ENCODE peak calls at places on chromosomes 1 and 21, in six cellular contexts. H, J, G, Y, T and V are unnamed samples.

GRCh38 chr1:16138772-16139221 is 17.1 kb downstream of the EPHA2 start:
- DNase-seq in H (no peak), G (no peak), Y (no peak), J (no peak), T (no peak), V (no peak)

GRCh38 chr1:186194107-186194756 is 180.8 kb downstream of the TPR start:
- DNase-seq in G (no peak), Y (no peak), H (no peak), T (no peak), J (no peak), V (no peak)

GRCh38 chr1:178093958-178094751 is at the start of gene RASAL2:
- DNase-seq in G (peak), T (peak), J (peak), H (no peak), Y (peak), V (no peak)

GRCh38 chr1:172397221-172397620 is 23.3 kb upstream of the C1orf105 start:
- DNase-seq in J (no peak), T (no peak), G (no peak), Y (no peak), H (no peak), V (no peak)

GRCh38 chr1:248847181-248847955 is 9.3 kb downstream of the ZNF672 start:
- DNase-seq in J (no peak), H (no peak), T (no peak), G (no peak), Y (no peak), V (no peak)

GRCh38 chr1:13664451-13664850 is 35.5 kb upstream of the PRDM2 start:
- DNase-seq in J (no peak), Y (no peak), T (peak), G (no peak), H (no peak), V (no peak)

GRCh38 chr1:36349241-36349671 is 25.8 kb upstream of the EVA1B start:
- DNase-seq in H (no peak), Y (peak), G (peak), J (no peak), T (no peak), V (no peak)

GRCh38 chr1:51926171-51926812 is 47.8 kb upstream of the NRDC start:
- DNase-seq in Y (no peak), G (no peak), H (peak), T (no peak), J (no peak), V (no peak)

GRCh38 chr1:76124196-76124595 is 49.6 kb downstream of the ST6GALNAC3 start:
- DNase-seq in Y (no peak), G (no peak), J (no peak), T (no peak), H (no peak), V (peak)

GRCh38 chr1:89311757-89312156 is 39.1 kb upstream of the GBP5 start:
- DNase-seq in H (no peak), T (no peak), G (peak), Y (peak), J (no peak), V (no peak)

GRCh38 chr21:36126166-36126565 is 8.7 kb upstream of the CBR3 start:
- DNase-seq in Y (no peak), J (no peak), H (no peak), G (no peak), T (peak), V (no peak)

GRCh38 chr1:209692745-209693504 is 11.7 kb upstream of the HSD11B1 start:
- DNase-seq in Y (peak), J (peak), T (peak), H (peak), G (peak), V (no peak)

DNA sequence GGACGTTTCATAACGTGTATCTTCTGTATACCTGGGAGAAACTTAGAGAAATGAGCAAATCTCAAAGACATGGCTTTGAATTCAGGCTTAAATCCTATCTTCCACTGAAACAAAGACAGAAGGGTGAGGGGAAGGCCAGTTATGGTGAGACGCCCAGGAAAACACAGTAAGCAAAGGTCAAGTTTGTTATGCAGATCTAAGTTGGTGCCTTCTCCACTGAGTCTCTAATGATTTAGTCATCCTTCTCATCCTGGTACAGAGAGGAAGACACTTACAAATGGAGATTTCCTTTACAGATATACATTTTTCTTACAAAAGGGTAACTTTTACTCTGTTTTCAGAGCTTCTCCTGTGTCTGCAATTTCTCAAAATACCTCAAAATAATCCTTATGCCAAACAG is 64.4 kb downstream of the MAP3K7CL start:
- DNase-seq in H (no peak), J (no peak), T (no peak), Y (no peak), G (no peak), V (no peak)
- TF ChIP-seq POLR2AphosphoS5 in H (no peak), J (no peak), T (no peak), Y (no peak), G (no peak), V (no peak)

DNA sequence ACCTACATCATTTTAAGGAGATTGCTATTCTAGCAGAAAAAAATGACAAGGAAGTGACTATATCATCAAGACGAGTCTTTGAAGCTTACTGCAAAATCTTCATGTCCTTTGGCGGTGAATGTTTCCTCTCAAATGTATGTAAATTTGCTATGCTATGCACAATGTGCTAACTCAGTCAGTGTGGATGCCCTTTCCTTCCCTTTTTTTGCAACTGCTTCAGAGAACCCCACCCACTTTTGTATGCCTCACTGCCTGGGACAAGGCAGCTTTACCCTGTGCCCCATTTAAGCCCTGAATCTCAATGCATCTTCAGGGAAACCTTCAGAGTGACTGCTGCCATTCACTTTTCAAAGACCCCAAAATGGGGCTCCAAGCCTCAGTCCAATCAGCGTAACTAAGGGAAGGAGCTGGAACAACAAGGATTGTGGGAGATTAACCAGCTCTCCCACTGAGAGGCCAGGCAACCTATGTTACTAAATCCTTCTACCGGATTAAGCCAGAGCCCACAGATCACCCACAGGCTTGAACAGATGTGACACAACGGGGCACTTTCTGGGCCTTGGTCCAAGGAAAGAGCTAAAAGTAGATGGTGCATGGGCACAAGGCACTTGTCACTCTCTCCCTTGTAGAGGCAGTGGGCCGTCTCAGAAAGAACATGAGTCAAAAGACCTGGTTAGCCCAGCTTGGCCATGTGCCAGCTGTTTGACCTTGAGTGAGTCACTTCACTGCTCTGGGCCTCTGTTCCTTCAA is 154.4 kb downstream of the PLPP3 start:
- DNase-seq in G (peak), T (no peak), J (no peak), H (no peak), Y (no peak), V (no peak)
- TF ChIP-seq POLR2AphosphoS5 in G (peak), T (no peak), J (no peak), H (no peak), Y (no peak), V (no peak)

GRCh38 chr1:21925334-21925940 is 11.7 kb downstream of the HSPG2 start:
- DNase-seq in J (no peak), Y (no peak), T (no peak), H (no peak), G (no peak), V (no peak)

GRCh38 chr1:21922103-21923014 is 14.8 kb downstream of the HSPG2 start:
- DNase-seq in Y (no peak), T (no peak), H (no peak), G (no peak), J (no peak), V (no peak)

GRCh38 chr1:21926814-21927530 is 10.1 kb downstream of the HSPG2 start:
- DNase-seq in Y (no peak), H (no peak), J (no peak), T (no peak), G (no peak), V (no peak)

GRCh38 chr1:21926065-21926464 is 11.0 kb downstream of the HSPG2 start:
- DNase-seq in H (no peak), Y (no peak), T (no peak), G (no peak), J (no peak), V (no peak)

GRCh38 chr1:21924503-21925005 is 12.6 kb downstream of the HSPG2 start:
- DNase-seq in H (no peak), T (no peak), Y (no peak), G (peak), J (no peak), V (no peak)
- TF ChIP-seq POLR2AphosphoS5 in H (no peak), T (no peak), Y (peak), G (peak), J (peak), V (peak)

DNA sequence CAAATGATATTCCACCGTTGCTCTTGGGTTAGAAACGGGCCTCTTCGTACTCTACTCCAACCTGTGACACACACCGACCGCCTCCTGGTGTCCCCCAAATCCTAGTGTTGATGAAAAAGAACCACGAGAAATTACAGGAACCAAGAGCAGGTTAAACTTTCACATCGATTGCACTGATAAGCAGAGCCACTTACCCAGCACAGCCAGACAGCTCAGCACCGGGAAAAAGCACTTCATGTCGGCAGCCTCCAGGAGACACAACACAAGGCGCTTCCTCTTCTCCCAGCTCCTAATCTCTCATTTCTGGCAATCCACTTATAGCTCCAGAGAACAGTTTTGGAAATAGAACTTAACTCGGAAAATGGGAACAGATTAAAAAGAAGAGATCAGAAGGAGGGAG is 1.4 kb downstream of the IGSF3 start:
- DNase-seq in G (no peak), T (no peak), Y (no peak), H (no peak), J (no peak), V (no peak)
- TF ChIP-seq POLR2AphosphoS5 in G (no peak), T (no peak), Y (no peak), H (no peak), J (no peak), V (no peak)

GRCh38 chr21:26846036-26846931 is 1.1 kb upstream of the ADAMTS1 start:
- DNase-seq in J (peak), H (no peak), G (no peak), T (peak), Y (peak), V (no peak)
- TF ChIP-seq POLR2AphosphoS5 in J (no peak), H (no peak), G (no peak), T (peak), Y (peak), V (peak)

DNA sequence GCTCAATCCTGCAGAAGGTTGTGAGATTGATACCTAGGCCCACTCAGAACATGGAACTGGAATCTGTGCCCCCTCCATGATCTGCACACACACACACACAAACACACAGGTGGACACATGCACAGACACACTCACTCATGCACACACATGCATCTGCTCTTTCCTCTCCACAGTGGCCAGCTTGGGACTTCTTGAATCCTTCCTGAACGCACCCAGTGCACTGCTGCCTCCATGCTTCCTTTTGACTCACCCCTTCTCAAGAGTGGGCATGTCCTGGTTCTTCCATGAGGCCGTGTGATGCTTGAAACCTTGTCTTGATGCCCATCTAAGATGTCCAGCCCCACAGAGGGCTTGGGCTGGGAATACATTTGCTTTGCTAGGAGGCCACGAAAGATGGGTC is 25.4 kb upstream of the TENT5C start:
- DNase-seq in Y (no peak), H (no peak), J (no peak), G (no peak), T (no peak), V (no peak)
- TF ChIP-seq POLR2AphosphoS5 in Y (no peak), H (no peak), J (no peak), G (no peak), T (no peak), V (no peak)

DNA sequence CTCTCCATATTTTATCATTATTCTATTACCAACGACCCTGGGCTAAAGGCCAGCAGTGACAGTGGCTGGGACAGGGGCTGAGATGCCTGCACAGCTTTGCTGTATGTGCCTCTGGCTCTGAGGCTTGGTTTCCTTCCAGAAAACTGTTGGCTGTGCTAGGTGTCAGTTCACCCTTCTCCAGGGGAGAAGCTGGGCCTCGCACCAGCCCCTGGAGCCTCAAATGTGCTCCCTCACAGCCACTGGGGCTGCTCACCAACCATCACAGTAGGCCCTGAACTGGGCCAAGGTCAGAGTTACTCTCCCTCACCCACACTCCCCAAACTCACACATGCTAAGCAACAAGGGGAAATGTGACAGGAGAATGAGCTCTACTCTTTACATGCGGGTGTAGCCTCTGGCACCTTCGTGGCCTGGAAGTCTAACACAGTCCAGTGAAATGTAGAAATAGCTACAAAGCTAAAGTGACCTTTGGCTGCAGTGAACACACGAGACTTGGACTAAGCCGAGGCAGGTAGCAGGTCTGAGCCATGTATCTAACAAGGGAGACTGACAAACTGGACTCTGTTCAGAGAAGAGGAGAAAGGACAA is 4.7 kb upstream of the CD160 start:
- DNase-seq in H (no peak), J (no peak), T (no peak), Y (no peak), G (no peak), V (no peak)
- TF ChIP-seq POLR2AphosphoS5 in H (no peak), J (no peak), T (no peak), Y (no peak), G (no peak), V (no peak)

DNA sequence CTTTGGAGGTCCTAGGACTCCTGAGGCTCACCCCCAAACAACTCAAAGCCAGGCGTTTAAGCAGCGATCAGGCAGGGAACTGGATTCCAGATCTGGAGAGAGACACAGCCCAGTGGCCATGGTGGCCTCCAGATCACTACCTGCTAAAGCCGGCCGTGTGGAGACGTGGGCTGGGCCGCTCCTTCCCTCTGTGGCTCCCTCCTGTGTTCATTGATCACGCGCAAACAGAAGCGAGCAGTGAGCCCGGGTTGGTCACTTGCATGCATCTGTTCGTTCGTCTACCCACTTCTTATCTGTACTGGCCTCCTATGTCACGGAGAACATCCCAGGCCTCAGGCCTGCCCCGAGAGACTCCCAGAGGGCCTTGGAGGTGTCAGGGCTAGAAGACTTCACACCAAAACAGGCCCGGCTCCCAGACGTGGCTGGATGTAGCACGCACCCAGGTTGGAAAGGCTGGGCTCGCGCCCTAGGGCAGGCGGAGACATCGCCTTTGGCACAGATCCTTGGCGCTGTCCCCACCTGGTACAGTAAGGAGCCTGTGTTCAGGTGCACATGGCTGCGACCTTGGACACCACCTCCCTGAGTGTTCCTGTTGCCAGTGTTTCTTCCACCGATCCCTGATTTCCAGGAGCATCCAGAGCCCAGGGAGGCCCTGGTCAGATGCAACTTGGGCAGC is 76.7 kb upstream of the ARHGEF16 start:
- DNase-seq in Y (no peak), J (no peak), H (no peak), G (no peak), T (no peak), V (no peak)
- TF ChIP-seq POLR2AphosphoS5 in Y (no peak), J (no peak), H (no peak), G (no peak), T (no peak), V (no peak)

DNA sequence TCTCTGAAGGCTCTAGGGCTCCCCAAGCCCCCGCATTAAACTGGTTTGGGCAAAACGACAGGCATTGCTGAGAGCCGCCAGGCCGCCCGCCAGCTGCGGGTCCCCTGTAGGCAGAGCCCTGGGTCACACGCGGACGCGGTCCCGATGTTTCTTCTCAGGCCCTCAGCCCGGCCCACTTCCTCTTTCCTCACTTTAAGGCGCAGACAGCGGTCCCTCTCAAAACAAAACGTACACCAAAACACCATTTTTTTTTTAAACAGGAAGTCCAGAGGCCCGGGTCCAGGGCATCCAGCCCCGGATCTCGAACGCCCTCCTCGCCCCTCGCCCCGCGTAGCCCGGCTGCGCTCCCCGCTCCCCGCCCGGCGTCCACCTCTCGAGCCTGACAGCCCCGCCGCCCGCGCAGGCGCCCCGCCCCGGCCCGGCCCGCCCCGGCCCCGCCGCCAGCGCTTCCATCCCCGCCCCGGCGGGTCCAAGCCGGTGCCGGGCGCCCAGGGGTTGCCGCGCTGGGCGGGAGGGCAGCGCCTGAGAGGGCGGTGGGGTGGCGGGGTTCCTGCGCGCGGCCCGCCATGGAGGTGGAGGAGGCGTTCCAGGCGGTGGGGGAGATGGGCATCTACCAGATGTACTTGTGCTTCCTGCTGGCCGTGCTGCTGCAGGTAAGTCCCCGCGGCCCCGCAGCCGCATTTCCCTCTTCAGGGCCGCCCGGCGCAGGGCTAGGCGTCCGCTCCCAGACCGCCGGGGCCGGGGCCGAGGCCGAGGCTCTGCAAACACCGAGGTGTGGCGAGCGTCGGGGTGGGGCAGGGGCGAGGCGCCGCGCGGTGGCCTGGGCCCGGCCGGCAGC is at the start of gene SLC22A15:
- DNase-seq in J (peak), Y (peak), G (peak), T (peak), H (no peak), V (no peak)
- TF ChIP-seq POLR2AphosphoS5 in J (peak), Y (peak), G (peak), T (no peak), H (no peak), V (no peak)